ENCODE peak calls at places on chromosomes 6 and 20, in ten cellular contexts. I, N, Y, Q, D, V, H, B, Z and J are unnamed samples.
A peak's percentile ranks its signal among the peaks of the same experiment; 100 is the strongest.

GRCh38 chr6:169977434-169978265 is 226.2 kb downstream of the ERMARD start:
- DNase-seq in B (no peak), V (no peak), Q (no peak), N (peak; percentile 9), H (no peak), Z (no peak), I (no peak), Y (no peak), D (no peak), J (no peak)

GRCh38 chr20:18672826-18673225 is 85.0 kb downstream of the DTD1 start:
- DNase-seq in Q (no peak), I (no peak), N (no peak), D (no peak), V (no peak), Y (no peak), Z (no peak), H (no peak), B (no peak), J (no peak)

GRCh38 chr6:133297657-133298056 is 56.5 kb downstream of the EYA4 start:
- DNase-seq in Y (no peak), V (no peak), D (no peak), H (no peak), I (no peak), Z (no peak), N (no peak), B (no peak), Q (no peak), J (no peak)

GRCh38 chr20:38969708-38970107 is 7.6 kb downstream of the DHX35 start:
- DNase-seq in H (no peak), D (no peak), B (no peak), Q (no peak), V (no peak), Y (no peak), N (no peak), I (no peak), Z (no peak), J (no peak)

GRCh38 chr20:57902478-57902877 is 192.7 kb upstream of the PMEPA1 start:
- DNase-seq in I (no peak), Q (peak; percentile 88), N (no peak), D (no peak), H (peak; percentile 40), Z (no peak), Y (peak; percentile 92), V (no peak), B (no peak), J (peak; percentile 69)

GRCh38 chr6:54655162-54655561 is 191.4 kb upstream of the FAM83B start:
- DNase-seq in Z (no peak), D (no peak), Q (no peak), B (no peak), N (no peak), V (no peak), I (no peak), Y (peak; percentile 86), H (no peak), J (no peak)

GRCh38 chr20:45611054-45611453 is 18.5 kb upstream of the WFDC10A start:
- DNase-seq in V (no peak), Y (peak; percentile 85), Q (peak; percentile 88), D (no peak), B (no peak), I (no peak), H (no peak), N (no peak), Z (no peak), J (no peak)

GRCh38 chr20:50281831-50282591 is 91.4 kb downstream of the CEBPB start:
- DNase-seq in D (peak; percentile 86), Q (no peak), Y (no peak), V (peak; percentile 55), I (no peak), B (no peak), N (no peak), Z (no peak), H (peak; percentile 10), J (no peak)

GRCh38 chr20:50762435-50763201 is 31.2 kb downstream of the PARD6B start:
- DNase-seq in N (peak; percentile 66), V (no peak), I (no peak), Q (peak; percentile 70), Y (peak; percentile 74), Z (peak; percentile 87), D (no peak), H (no peak), B (no peak), J (peak; percentile 45)

GRCh38 chr6:134138226-134138975 is 86.0 kb upstream of the SLC2A12 start:
- DNase-seq in D (no peak), Y (no peak), H (no peak), N (no peak), Z (no peak), V (no peak), Q (no peak), I (no peak), B (no peak), J (no peak)

GRCh38 chr6:73078908-73079610 is 146.2 kb downstream of the KHDC1L start:
- DNase-seq in B (no peak), Y (peak; percentile 71), V (no peak), N (no peak), I (no peak), H (no peak), Q (no peak), D (no peak), Z (no peak), J (no peak)

GRCh38 chr20:49765413-49765736 is 47.3 kb upstream of the SLC9A8 start:
- DNase-seq in V (no peak), Y (no peak), I (no peak), Q (no peak), N (no peak), H (no peak), B (no peak), D (no peak), Z (no peak), J (no peak)

GRCh38 chr20:45444050-45444449 is 25.5 kb upstream of the WFDC2 start:
- DNase-seq in D (no peak), V (no peak), H (peak; percentile 66), Q (no peak), Y (peak; percentile 34), Z (no peak), B (no peak), I (no peak), N (no peak), J (no peak)

GRCh38 chr20:31712112-31712553 is 10.5 kb downstream of the BCL2L1 start:
- DNase-seq in Y (peak; percentile 43), Z (no peak), B (no peak), Q (no peak), N (no peak), D (no peak), I (no peak), V (no peak), H (peak; percentile 59), J (no peak)

GRCh38 chr20:31715766-31716165 is 6.9 kb downstream of the BCL2L1 start:
- DNase-seq in Z (no peak), H (no peak), B (no peak), V (no peak), D (no peak), N (no peak), I (no peak), Y (no peak), Q (no peak), J (no peak)

GRCh38 chr20:31711416-31712111 is 11.1 kb downstream of the BCL2L1 start:
- DNase-seq in H (no peak), Q (no peak), I (no peak), Y (peak; percentile 20), Z (no peak), N (no peak), V (peak; percentile 38), D (no peak), B (no peak), J (no peak)

GRCh38 chr20:31712564-31713311 is 9.9 kb downstream of the BCL2L1 start:
- DNase-seq in B (peak; percentile 91), Q (peak; percentile 96), N (peak; percentile 96), Y (peak; percentile 97), I (no peak), Z (peak; percentile 68), H (no peak), V (peak; percentile 93), D (peak; percentile 76), J (peak; percentile 97)

GRCh38 chr20:31713312-31714049 is 9.2 kb downstream of the BCL2L1 start:
- DNase-seq in Y (peak; percentile 97), Q (peak; percentile 93), B (peak; percentile 78), H (peak; percentile 35), D (no peak), N (peak; percentile 90), V (peak; percentile 90), Z (no peak), I (no peak), J (peak; percentile 93)
- H3K4me3 ChIP-seq in Y (peak overlapping the region; percentile 59), Q (peak overlapping the region; percentile 42), B (peak overlapping the region; percentile 26), H (peak overlapping the region; percentile 53), D (no peak overlapping the region), N (peak overlapping the region; percentile 31), V (no peak overlapping the region), Z (no peak overlapping the region), I (no peak overlapping the region), J (peak overlapping the region; percentile 11)

GRCh38 chr20:51930775-51931174 is 128.5 kb upstream of the SALL4 start:
- DNase-seq in B (peak; percentile 95), Z (no peak), V (peak; percentile 51), I (no peak), D (no peak), N (no peak), Y (peak; percentile 75), H (no peak), Q (peak; percentile 64), J (peak; percentile 39)
- H3K27ac ChIP-seq in B (peak overlapping the region; percentile 79), Z (no peak overlapping the region), V (no peak overlapping the region), I (no peak overlapping the region), D (no peak overlapping the region), N (no peak overlapping the region), Y (no peak overlapping the region), H (no peak overlapping the region), Q (no peak overlapping the region), J (no peak overlapping the region)

DNA sequence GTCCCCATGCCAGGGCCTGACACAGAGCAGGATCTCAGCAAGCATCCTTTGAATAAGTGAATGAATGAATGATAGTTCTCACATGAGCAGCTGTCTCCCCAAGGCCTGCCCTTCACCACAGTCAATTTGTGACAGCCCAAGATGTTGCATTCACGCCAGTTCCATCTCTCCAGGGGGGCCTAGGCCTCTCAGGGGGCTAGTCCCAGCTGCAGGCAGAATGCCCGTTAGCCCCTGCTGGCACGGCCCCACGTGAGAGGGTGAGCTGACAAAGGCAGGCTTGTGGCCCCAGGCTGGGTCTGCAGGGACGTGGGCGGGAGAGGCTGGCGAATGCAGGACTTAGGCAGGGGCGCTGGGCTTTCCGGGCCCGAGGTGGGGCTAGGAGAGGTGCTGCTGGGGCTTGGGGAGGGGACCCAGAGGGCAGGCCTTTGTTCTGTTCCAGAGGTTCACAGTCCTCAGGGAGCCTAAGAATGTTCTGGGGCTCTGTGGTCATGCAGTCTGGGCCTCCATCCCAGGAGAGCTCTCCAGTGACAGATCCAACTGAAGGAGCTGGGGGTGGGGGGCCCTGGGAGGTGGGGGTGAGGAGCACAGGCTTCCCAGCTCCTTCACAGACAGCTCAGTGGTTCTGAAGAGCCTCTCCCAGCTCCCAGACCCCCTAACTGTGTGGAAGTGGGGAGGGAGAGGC is 30.5 kb upstream of the TLDC2 start:
- DNase-seq in N (no peak), H (no peak), D (peak; percentile 38), Y (no peak), Q (no peak), V (no peak), Z (peak; percentile 38), I (no peak), B (no peak), J (no peak)
- H3K4me1 ChIP-seq in N (peaks cover 79% of the 10 kb centered on the region), H (peaks cover 22% of the 10 kb centered on the region), D (peaks cover 8% of the 10 kb centered on the region), Y (peaks cover 5% of the 10 kb centered on the region), Q (peaks cover 50% of the 10 kb centered on the region), V (peaks cover 2% of the 10 kb centered on the region), Z (peaks cover 81% of the 10 kb centered on the region), I (no peaks in the 10 kb centered on the region), B (peaks cover 19% of the 10 kb centered on the region), J (peaks cover 46% of the 10 kb centered on the region)

DNA sequence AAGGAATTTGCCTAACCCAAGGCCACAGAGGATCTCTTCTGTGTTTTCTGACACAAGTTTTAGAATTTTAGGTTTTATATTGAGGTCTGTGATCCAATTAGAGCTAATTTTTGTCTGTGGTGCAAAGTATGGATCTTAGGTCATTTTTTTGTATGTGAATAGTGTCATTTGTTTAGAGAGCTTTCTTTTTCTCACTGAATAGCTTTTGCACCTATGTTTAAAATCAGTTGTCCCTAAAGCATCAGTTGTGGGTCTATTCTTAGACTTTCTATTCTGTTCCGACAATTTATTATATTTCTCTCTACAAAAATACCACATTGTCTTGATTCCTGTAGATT is 341 bp upstream of the MCM9 start:
- DNase-seq in V (no peak), I (no peak), D (no peak), H (no peak), B (no peak), Z (no peak), Y (no peak), N (no peak), Q (no peak), J (no peak)
- H3K4me3 ChIP-seq in V (peak overlapping the region; percentile 21), I (peak overlapping the region; percentile 100), D (peak overlapping the region; percentile 85), H (peak overlapping the region; percentile 70), B (peak overlapping the region; percentile 92), Z (peak overlapping the region; percentile 77), Y (peak overlapping the region; percentile 86), N (peak overlapping the region; percentile 80), Q (peak overlapping the region; percentile 82), J (peak overlapping the region; percentile 82)